ENCODE peak calls at places on chromosomes 11 and 22, in ten cellular contexts. W, P, Q, L, I, S, K, V, R and T are unnamed samples.

GRCh38 chr22:49993649-49994360 is 18.8 kb downstream of the IL17REL start:
- DNase-seq in W (no peak), P (no peak), Q (no peak), L (no peak), I (no peak), S (peak), K (no peak), V (no peak), R (no peak), T (no peak)

GRCh38 chr22:20256042-20256441 is 12.1 kb downstream of the RTN4R start:
- DNase-seq in W (no peak), P (no peak), Q (no peak), L (no peak), I (no peak), S (no peak), K (no peak), V (no peak), R (no peak), T (no peak)

GRCh38 chr11:13972033-13972910 is 9.7 kb downstream of the SPON1 start:
- DNase-seq in W (no peak), P (no peak), Q (no peak), L (peak), I (no peak), S (no peak), K (no peak), V (no peak), R (no peak), T (no peak)

GRCh38 chr11:132035228-132035627 is 664.8 kb downstream of the NTM start:
- DNase-seq in W (no peak), P (no peak), Q (no peak), L (no peak), I (no peak), S (no peak), K (no peak), V (no peak), R (no peak), T (no peak)

GRCh38 chr11:131601586-131601985 is 231.2 kb downstream of the NTM start:
- DNase-seq in W (no peak), P (no peak), Q (no peak), L (no peak), I (no peak), S (no peak), K (no peak), V (no peak), R (no peak), T (no peak)

GRCh38 chr11:72652871-72653615 is 21.2 kb downstream of the PDE2A start:
- DNase-seq in W (no peak), P (no peak), Q (no peak), L (no peak), I (peak), S (no peak), K (no peak), V (no peak), R (no peak), T (no peak)

GRCh38 chr11:66641834-66642233 is 3.3 kb downstream of the RBM4 start:
- DNase-seq in W (no peak), P (no peak), Q (no peak), L (no peak), I (no peak), S (no peak), K (no peak), V (no peak), R (no peak), T (no peak)

GRCh38 chr11:102850973-102851745 is 7.8 kb upstream of the MMP3 start:
- DNase-seq in W (no peak), P (peak), Q (no peak), L (no peak), I (no peak), S (no peak), K (no peak), V (no peak), R (no peak), T (no peak)

GRCh38 chr11:134592391-134592990 is 180.4 kb upstream of the B3GAT1 start:
- DNase-seq in W (no peak), P (peak), Q (no peak), L (peak), I (peak), S (peak), K (no peak), V (no peak), R (peak), T (no peak)

GRCh38 chr22:26949193-26949592 is 291.8 kb downstream of the MIAT start:
- DNase-seq in W (peak), P (no peak), Q (no peak), L (no peak), I (no peak), S (no peak), K (no peak), V (no peak), R (no peak), T (no peak)

GRCh38 chr11:133509924-133510697 is 22.2 kb downstream of the OPCML start:
- DNase-seq in W (no peak), P (no peak), Q (no peak), L (no peak), I (no peak), S (peak), K (no peak), V (no peak), R (no peak), T (no peak)

GRCh38 chr11:121451178-121451981 is 734 bp upstream of the SORL1 start:
- DNase-seq in W (no peak), P (no peak), Q (no peak), L (peak), I (no peak), S (no peak), K (peak), V (no peak), R (no peak), T (no peak)

GRCh38 chr11:69905611-69906452 is 86.6 kb upstream of the FGF3 start:
- DNase-seq in W (no peak), P (no peak), Q (no peak), L (no peak), I (peak), S (no peak), K (no peak), V (no peak), R (no peak), T (no peak)

GRCh38 chr22:40709752-40710413 is 30.6 kb downstream of the MCHR1 start:
- DNase-seq in W (peak), P (peak), Q (peak), L (no peak), I (peak), S (no peak), K (no peak), V (peak), R (peak), T (no peak)

GRCh38 chr11:46387919-46388618 is 3.5 kb downstream of the CHRM4 start:
- DNase-seq in W (no peak), P (no peak), Q (no peak), L (no peak), I (peak), S (no peak), K (no peak), V (no peak), R (no peak), T (no peak)

GRCh38 chr11:123429851-123430735 is at the start of gene GRAMD1B:
- DNase-seq in W (peak), P (peak), Q (no peak), L (no peak), I (no peak), S (no peak), K (peak), V (peak), R (peak), T (peak)

DNA sequence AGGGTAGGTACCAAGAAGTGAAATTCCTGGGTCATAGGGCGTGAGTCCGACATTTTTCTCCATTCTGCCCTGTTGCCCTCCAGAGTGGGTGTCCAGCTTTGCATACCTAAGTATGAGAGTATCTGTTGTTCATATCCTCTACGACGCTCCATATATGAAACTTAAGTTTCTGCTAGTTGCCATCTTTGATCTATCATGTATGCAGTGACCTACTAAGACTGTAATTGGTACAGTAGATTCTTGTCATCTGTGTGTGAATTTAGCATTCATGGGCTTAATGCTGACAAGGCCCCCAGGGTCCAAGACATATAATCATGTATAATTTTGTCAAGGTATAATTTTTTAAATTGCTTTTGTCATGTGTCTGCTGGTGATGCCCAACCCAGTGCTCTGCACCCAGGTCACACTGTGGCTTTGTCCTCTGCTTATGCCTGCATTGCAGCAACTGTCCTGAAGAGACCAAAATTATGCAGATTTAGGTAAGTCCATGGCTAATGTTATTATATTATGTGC is 12.1 kb downstream of the NEAT1 start:
- DNase-seq in W (no peak), P (peak), Q (peak), L (no peak), I (no peak), S (no peak), K (peak), V (no peak), R (peak), T (no peak)
- TF ChIP-seq POLR2A in W (no peak), P (no peak), Q (no peak), L (peak), I (peak), S (no peak), K (no peak), V (no peak), R (no peak), T (no peak)

GRCh38 chr11:1237851-1238250 is 15.0 kb downstream of the MUC5B start:
- DNase-seq in W (no peak), P (no peak), Q (no peak), L (no peak), I (no peak), S (no peak), K (no peak), V (no peak), R (no peak), T (no peak)

GRCh38 chr11:1235615-1236315 is 12.9 kb downstream of the MUC5B start:
- DNase-seq in W (no peak), P (no peak), Q (peak), L (no peak), I (no peak), S (no peak), K (no peak), V (no peak), R (no peak), T (no peak)

GRCh38 chr11:1238767-1239595 is 16.1 kb downstream of the MUC5B start:
- DNase-seq in W (no peak), P (no peak), Q (no peak), L (peak), I (peak), S (no peak), K (no peak), V (no peak), R (no peak), T (no peak)

GRCh38 chr11:1236316-1237127 is 13.7 kb downstream of the MUC5B start:
- DNase-seq in W (no peak), P (no peak), Q (peak), L (no peak), I (no peak), S (no peak), K (no peak), V (no peak), R (no peak), T (no peak)

GRCh38 chr11:1237128-1237580 is 14.3 kb downstream of the MUC5B start:
- DNase-seq in W (no peak), P (no peak), Q (no peak), L (no peak), I (no peak), S (no peak), K (no peak), V (no peak), R (no peak), T (no peak)
- TF ChIP-seq POLR2A in W (no peak), P (no peak), Q (no peak), L (no peak), I (no peak), S (no peak), K (no peak), V (no peak), R (no peak), T (no peak)

GRCh38 chr11:119166368-119167076 is 2.0 kb upstream of the NLRX1 start:
- DNase-seq in W (no peak), P (peak), Q (no peak), L (no peak), I (no peak), S (no peak), K (no peak), V (no peak), R (no peak), T (no peak)

GRCh38 chr11:119169272-119169719 is 771 bp downstream of the NLRX1 start:
- DNase-seq in W (peak), P (peak), Q (peak), L (peak), I (no peak), S (no peak), K (no peak), V (peak), R (peak), T (peak)

GRCh38 chr11:119167933-119168332 is 592 bp upstream of the NLRX1 start:
- DNase-seq in W (no peak), P (peak), Q (no peak), L (no peak), I (no peak), S (no peak), K (no peak), V (no peak), R (no peak), T (no peak)

GRCh38 chr11:119172513-119172912 is 4.0 kb downstream of the NLRX1 start:
- DNase-seq in W (no peak), P (no peak), Q (no peak), L (no peak), I (peak), S (no peak), K (no peak), V (no peak), R (no peak), T (no peak)

GRCh38 chr11:119168471-119169271 is at the start of gene NLRX1:
- DNase-seq in W (peak), P (peak), Q (peak), L (peak), I (peak), S (no peak), K (peak), V (peak), R (peak), T (peak)
- TF ChIP-seq POLR2A in W (peak), P (peak), Q (peak), L (peak), I (peak), S (peak), K (peak), V (peak), R (peak), T (peak)

GRCh38 chr11:110110854-110111253 is 17.7 kb downstream of the ZC3H12C start:
- DNase-seq in W (no peak), P (no peak), Q (no peak), L (no peak), I (no peak), S (no peak), K (no peak), V (no peak), R (no peak), T (no peak)
- TF ChIP-seq POLR2A in W (no peak), P (no peak), Q (no peak), L (no peak), I (no peak), S (no peak), K (no peak), V (no peak), R (no peak), T (no peak)

DNA sequence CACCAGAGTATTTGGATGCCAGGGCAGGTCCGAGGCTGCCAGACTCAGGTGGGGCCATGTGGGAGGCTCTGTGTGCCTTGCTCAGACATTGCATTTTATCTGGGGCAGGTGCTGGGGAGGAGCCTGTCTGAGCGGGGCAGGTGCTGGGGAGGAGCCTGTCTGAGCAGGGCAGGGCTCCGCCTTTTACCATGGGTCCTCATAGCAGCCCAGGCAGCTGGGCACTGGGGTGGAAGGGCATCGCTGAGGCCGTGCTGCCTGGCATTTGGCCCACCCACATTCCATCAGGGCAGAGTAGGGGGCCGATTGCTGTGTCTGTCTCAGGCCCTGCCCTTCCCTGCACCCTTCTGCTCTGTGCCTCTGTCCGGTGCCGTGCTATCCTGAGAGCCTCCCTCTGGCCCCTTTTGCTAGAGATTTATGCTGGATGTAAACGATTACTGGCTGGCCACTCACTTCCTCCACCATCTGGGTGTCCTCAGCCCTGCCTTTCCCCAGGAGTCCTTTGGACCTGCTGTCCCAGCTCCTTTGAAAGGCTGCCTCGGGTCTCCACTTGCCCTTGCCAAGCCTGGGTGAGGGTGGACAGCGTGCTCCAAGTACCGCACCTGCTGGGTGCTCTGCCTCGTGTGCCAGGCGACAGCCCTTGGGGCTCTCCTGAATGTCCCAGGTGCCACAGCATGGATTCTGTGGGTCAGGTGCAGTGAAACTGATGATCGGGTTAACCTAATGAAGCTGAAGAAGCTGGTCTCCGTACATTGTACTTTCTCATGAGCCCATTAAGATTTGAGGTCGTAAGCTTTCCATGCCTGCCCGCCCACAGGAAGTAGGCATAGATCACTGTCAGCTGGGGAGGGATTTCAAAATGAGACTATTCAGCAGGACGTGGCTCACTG is 281.6 kb downstream of the TBC1D22A start:
- DNase-seq in W (no peak), P (no peak), Q (peak), L (no peak), I (no peak), S (no peak), K (no peak), V (no peak), R (no peak), T (no peak)
- TF ChIP-seq POLR2A in W (no peak), P (no peak), Q (no peak), L (no peak), I (no peak), S (no peak), K (peak), V (no peak), R (no peak), T (no peak)

GRCh38 chr11:125568970-125569912 is at the start of gene EI24:
- DNase-seq in W (peak), P (peak), Q (peak), L (peak), I (peak), S (no peak), K (peak), V (peak), R (peak), T (peak)
- TF ChIP-seq POLR2A in W (peak), P (peak), Q (no peak), L (peak), I (peak), S (peak), K (peak), V (peak), R (peak), T (peak)